ENCODE peak calls at places on chromosomes 1 and 21, in seven cellular contexts. W is NCI-H1105 treated with DMSO at 0.1 percent for 48 hours; Z is ovary; R is amniotic stem cell; A is naive B cell; C is Calu3; E is activated CD4-positive, alpha-beta T cell treated with anti-CD3 and anti-CD28 coated beads for 24 hours. V is an unnamed sample.

GRCh38 chr1:38121231-38121680 is 74.7 kb upstream of the POU3F1 start:
- DNase-seq in W (no peak), Z (no peak), R (no peak), A (no peak), C (no peak), E (no peak), V (no peak)

GRCh38 chr1:94481473-94481933 is 60.1 kb downstream of the F3 start:
- DNase-seq in W (peak), Z (no peak), R (no peak), A (peak), C (peak), E (no peak), V (peak)

GRCh38 chr1:172203135-172203823 is 217.2 kb upstream of the C1orf105 start:
- DNase-seq in W (no peak), Z (no peak), R (no peak), A (no peak), C (no peak), E (no peak), V (peak)

GRCh38 chr1:3259020-3259419 is 190.0 kb downstream of the PRDM16 start:
- DNase-seq in W (no peak), Z (no peak), R (no peak), A (no peak), C (no peak), E (no peak), V (no peak)

GRCh38 chr1:76374111-76374510 is 299.6 kb downstream of the ST6GALNAC3 start:
- DNase-seq in W (peak), Z (no peak), R (no peak), A (no peak), C (no peak), E (no peak), V (no peak)

GRCh38 chr1:38029725-38030511 is 16.7 kb downstream of the POU3F1 start:
- DNase-seq in W (peak), Z (peak), R (no peak), A (no peak), C (no peak), E (peak), V (peak)

GRCh38 chr1:182624582-182624981 is 20.4 kb upstream of the RGS16 start:
- DNase-seq in W (no peak), Z (no peak), R (no peak), A (no peak), C (no peak), E (no peak), V (no peak)

GRCh38 chr1:68116643-68117235 is 66.3 kb upstream of the DIRAS3 start:
- DNase-seq in W (peak), Z (no peak), R (no peak), A (peak), C (peak), E (peak), V (peak)

GRCh38 chr1:15272009-15272781 is 25.2 kb downstream of the FHAD1 start:
- DNase-seq in W (peak), Z (peak), R (peak), A (no peak), C (peak), E (peak), V (peak)

GRCh38 chr1:26530898-26531598 is 1.5 kb downstream of the RPS6KA1 start:
- DNase-seq in W (peak), Z (no peak), R (no peak), A (no peak), C (peak), E (no peak), V (peak)

GRCh38 chr21:41068411-41069304 is 99.3 kb upstream of the BACE2 start:
- DNase-seq in W (peak), Z (peak), R (peak), A (peak), C (peak), E (peak), V (peak)

GRCh38 chr1:220300442-220301121 is 28.3 kb upstream of the RAB3GAP2 start:
- DNase-seq in W (no peak), Z (peak), R (peak), A (no peak), C (peak), E (no peak), V (peak)

GRCh38 chr21:45767071-45768006 is 123.8 kb downstream of the PCBP3 start:
- DNase-seq in W (no peak), Z (no peak), R (no peak), A (no peak), C (no peak), E (no peak), V (no peak)

V was measured in M059J.